ENCODE peak calls at places on chromosomes 11 and 22, in five cellular contexts. P is effector memory CD4-positive, alpha-beta T cell; O is ovary; R is breast epithelium; J is H1. F is an unnamed sample.
A peak's percentile ranks its signal among the peaks of the same experiment; 100 is the strongest.

GRCh38 chr11:99918761-99919160 is 768.3 kb upstream of the ARHGAP42 start:
- DNase-seq in R (no peak), J (no peak), P (no peak), O (no peak), F (no peak)

GRCh38 chr22:22210375-22210774 is 34.2 kb upstream of the VPREB1 start:
- DNase-seq in J (no peak), O (no peak), P (no peak), R (no peak), F (no peak)

GRCh38 chr11:46514370-46514769 is 79.5 kb downstream of the AMBRA1 start:
- DNase-seq in P (no peak), J (no peak), R (no peak), O (no peak), F (no peak)

GRCh38 chr11:6240691-6241285 is 1.9 kb downstream of the CNGA4 start:
- DNase-seq in J (no peak), O (no peak), P (no peak), R (no peak), F (no peak)

GRCh38 chr11:130528862-130529261 is 80.4 kb downstream of the ADAMTS15 start:
- DNase-seq in J (no peak), R (no peak), O (no peak), P (no peak), F (no peak)

GRCh38 chr11:1843796-1844195 is 5.0 kb downstream of the TNNI2 start:
- DNase-seq in P (no peak), O (no peak), R (no peak), J (no peak), F (no peak)

GRCh38 chr22:43126506-43127165 is 16.1 kb downstream of the BIK start:
- DNase-seq in O (no peak), J (peak; percentile 51), R (no peak), P (no peak), F (no peak)

GRCh38 chr11:119377112-119377901 is 4.2 kb downstream of the USP2 start:
- DNase-seq in O (no peak), P (no peak), R (peak; percentile 46), J (no peak), F (no peak)

GRCh38 chr11:36296925-36297604 is 977 bp downstream of the PRR5L start:
- DNase-seq in P (no peak), O (no peak), J (no peak), R (no peak), F (no peak)

GRCh38 chr11:70244698-70245097 is 25.8 kb upstream of the PPFIA1 start:
- DNase-seq in O (no peak), J (no peak), P (no peak), R (no peak), F (no peak)

GRCh38 chr22:27863001-27863400 is 56.1 kb downstream of the PITPNB start:
- DNase-seq in O (no peak), R (no peak), P (no peak), J (no peak), F (no peak)

GRCh38 chr11:131579932-131580387 is 209.5 kb downstream of the NTM start:
- DNase-seq in R (no peak), O (no peak), P (no peak), J (peak; percentile 75), F (no peak)

GRCh38 chr11:985435-985834 is 51.1 kb downstream of the MUC6 start:
- DNase-seq in P (no peak), J (no peak), O (no peak), R (no peak), F (no peak)

GRCh38 chr22:44096736-44097135 is 72.6 kb downstream of the PARVB start:
- DNase-seq in O (no peak), P (no peak), J (no peak), R (no peak), F (no peak)

GRCh38 chr11:86458294-86459001 is 83.8 kb downstream of the CCDC81 start:
- DNase-seq in P (no peak), O (no peak), J (no peak), R (no peak), F (no peak)

GRCh38 chr22:29082826-29083545 is 10.2 kb downstream of the KREMEN1 start:
- DNase-seq in R (no peak), O (no peak), P (no peak), J (no peak), F (no peak)

GRCh38 chr11:57324154-57324885 is 432 bp downstream of the TNKS1BP1 start:
- DNase-seq in R (no peak), P (no peak), O (peak; percentile 68), J (peak; percentile 83), F (no peak)

GRCh38 chr11:3158131-3158591 is 6.9 kb downstream of the OSBPL5 start:
- DNase-seq in P (no peak), R (no peak), O (no peak), J (no peak), F (no peak)

GRCh38 chr11:3161309-3161708 is 3.8 kb downstream of the OSBPL5 start:
- DNase-seq in O (no peak), R (no peak), J (no peak), P (no peak), F (no peak)

GRCh38 chr11:3158821-3159220 is 6.3 kb downstream of the OSBPL5 start:
- DNase-seq in J (no peak), P (no peak), R (no peak), O (no peak), F (no peak)

GRCh38 chr11:3160252-3161031 is 4.7 kb downstream of the OSBPL5 start:
- DNase-seq in O (peak; percentile 89), R (peak; percentile 73), J (peak; percentile 91), P (no peak), F (peak; percentile 95)

DNA sequence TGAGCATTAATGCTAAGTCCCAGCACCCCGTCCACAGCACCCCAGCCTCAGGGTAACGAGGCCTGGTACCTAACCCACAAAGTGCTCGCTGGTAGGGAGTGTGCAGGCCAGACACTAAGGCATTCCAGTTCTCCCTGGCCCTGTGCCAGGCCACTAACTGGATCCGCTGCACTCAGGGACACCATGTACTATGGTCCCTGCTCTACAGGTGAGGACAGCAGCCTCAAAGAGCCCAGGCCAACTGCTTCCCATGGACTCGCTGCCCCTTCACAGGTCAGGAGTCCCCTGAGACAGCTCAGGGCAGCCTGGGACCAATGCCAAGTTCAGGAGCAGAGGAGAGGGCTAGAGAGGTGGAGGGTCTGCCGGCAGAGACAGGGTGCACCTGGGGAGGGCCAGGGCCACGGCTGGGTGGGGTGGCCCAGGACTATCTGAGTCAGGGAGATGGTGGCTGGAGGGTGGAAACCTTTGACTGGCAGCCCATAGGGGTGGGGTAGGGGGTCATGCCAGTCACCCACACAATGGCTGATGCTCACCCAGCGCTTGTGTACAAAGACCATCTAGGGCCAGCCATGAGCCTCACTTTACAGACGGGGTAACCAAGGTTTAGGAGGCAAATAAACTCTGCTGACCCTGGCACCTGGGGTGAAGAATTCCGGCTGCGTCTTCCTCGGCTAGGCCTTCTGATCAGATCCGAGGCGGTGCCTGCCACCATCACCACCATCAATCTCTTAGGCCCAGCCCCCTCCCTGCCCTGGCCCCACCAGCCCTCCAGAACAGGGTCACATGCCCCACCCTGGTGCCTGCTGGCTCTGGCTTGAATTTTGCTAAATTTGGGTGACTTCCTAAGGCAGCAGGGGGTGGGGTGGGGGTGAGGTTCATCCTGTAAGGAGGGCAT is 5.6 kb downstream of the OSBPL5 start:
- DNase-seq in J (no peak), O (peak; percentile 68), R (peak; percentile 77), P (no peak), F (no peak)
- H3K4me1 ChIP-seq in J (peaks cover 44% of the 10 kb centered on the region), O (peaks cover 23% of the 10 kb centered on the region), R (peaks cover 35% of the 10 kb centered on the region), P (peaks cover 6% of the 10 kb centered on the region), F (peaks cover 68% of the 10 kb centered on the region)

DNA sequence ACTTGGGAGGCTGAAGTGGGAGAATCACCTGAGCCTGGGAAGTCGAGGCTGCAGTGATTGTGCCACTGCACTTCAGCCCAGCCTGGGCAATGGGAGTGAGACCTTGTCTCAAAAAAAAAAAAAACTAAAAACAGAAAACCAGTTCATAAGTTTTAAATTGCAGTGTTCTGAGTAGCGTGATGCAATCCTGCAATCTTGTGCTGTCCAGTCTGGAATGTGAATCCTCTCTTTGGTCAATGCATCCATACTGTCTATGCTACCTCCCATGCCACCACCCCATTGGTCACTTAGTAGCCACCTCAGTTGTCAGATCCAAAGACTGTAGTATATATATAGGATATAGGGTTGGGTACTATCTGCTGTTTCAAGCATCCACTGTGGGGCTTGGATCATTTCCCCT is 11.1 kb downstream of the YAP1 start:
- DNase-seq in O (no peak), P (no peak), R (no peak), J (no peak), F (no peak)
- H3K27ac ChIP-seq in O (no peak overlapping the region), P (no peak overlapping the region), R (no peak overlapping the region), J (no peak overlapping the region), F (peak overlapping the region; percentile 47)

GRCh38 chr11:44851496-44851895 is 99.2 kb downstream of the TP53I11 start:
- DNase-seq in R (no peak), O (no peak), P (no peak), J (no peak), F (no peak)
- H3K4me1 ChIP-seq in R (no peaks in the 10 kb centered on the region), O (peaks cover 1% of the 10 kb centered on the region), P (peaks cover 3% of the 10 kb centered on the region), J (peaks cover 8% of the 10 kb centered on the region), F (no peaks in the 10 kb centered on the region)

DNA sequence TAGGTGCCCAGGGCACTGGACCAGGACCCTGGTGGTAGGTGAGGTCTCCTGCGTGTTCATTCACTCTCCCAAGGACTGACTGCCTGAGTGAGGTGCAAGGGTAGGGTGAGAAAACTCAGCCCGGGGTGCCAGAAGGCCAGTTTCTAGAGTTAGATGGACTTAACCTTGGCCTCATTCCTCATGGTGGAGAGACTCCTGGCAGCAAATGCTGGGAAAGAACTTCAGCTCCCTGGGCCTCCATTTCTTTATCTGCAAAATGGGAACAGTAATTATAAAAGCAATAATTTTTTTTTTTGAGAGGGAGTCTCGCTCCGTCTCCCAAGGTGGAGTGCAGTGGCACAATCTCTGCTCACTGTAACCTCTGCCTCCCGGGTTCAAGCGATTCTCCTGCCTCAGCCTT is 47.7 kb downstream of the TRIOBP start:
- DNase-seq in O (no peak), R (no peak), J (no peak), P (no peak), F (no peak)
- H3K27ac ChIP-seq in O (peak overlapping the region; percentile 87), R (peak overlapping the region; percentile 12), J (no peak overlapping the region), P (no peak overlapping the region), F (no peak overlapping the region)

DNA sequence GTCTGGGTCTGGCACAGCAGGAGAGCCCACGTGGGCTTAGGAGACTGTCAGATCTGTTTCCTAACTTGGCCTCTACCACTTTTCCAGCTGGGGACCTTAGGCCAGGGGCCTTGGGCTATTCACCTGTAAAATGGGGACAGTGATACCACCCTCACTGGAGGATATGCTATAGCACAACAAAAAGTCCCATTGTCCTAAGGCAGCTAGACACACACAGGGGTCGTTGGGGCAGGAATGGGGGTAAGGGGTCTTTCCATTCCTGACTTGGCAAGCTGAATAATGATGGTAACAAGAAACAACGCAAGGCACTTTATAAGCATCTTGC is 2.6 kb upstream of the SH3BP1 start:
- DNase-seq in R (no peak), J (no peak), P (no peak), O (no peak), F (no peak)
- H3K4me1 ChIP-seq in R (peaks cover 19% of the 10 kb centered on the region), J (peaks cover 35% of the 10 kb centered on the region), P (peaks cover 93% of the 10 kb centered on the region), O (peaks cover 18% of the 10 kb centered on the region), F (peaks cover 21% of the 10 kb centered on the region)

F was measured in ascending aorta.